ENCODE peak calls at places on chromosomes 5 and 9, in four cellular contexts. Y is tibial artery, T is lung, C is heart right ventricle. O is an unnamed sample.

GRCh38 chr5:115671939-115672338 is 46.1 kb upstream of the TMED7 start:
- DNase-seq in Y (no peak), T (no peak), C (no peak), O (no peak)

GRCh38 chr5:35026941-35027340 is 20.8 kb downstream of the AGXT2 start:
- DNase-seq in Y (no peak), T (no peak), C (no peak), O (no peak)

GRCh38 chr5:83993803-83994202 is 273.1 kb upstream of the HAPLN1 start:
- DNase-seq in Y (no peak), T (no peak), C (no peak), O (no peak)

GRCh38 chr9:107223381-107223780 is 59.7 kb upstream of the RAD23B start:
- DNase-seq in Y (no peak), T (no peak), C (no peak), O (no peak)

GRCh38 chr5:59557572-59557971 is 336.0 kb downstream of the PDE4D start:
- DNase-seq in Y (no peak), T (no peak), C (no peak), O (peak; percentile 47)

GRCh38 chr9:98101868-98102273 is 17.2 kb downstream of the TRIM14 start:
- DNase-seq in Y (no peak), T (no peak), C (no peak), O (peak; percentile 72)

GRCh38 chr5:96823900-96824351 is 16.2 kb upstream of the ERAP1 start:
- DNase-seq in Y (no peak), T (no peak), C (no peak), O (peak; percentile 73)

GRCh38 chr5:1386274-1386717 is 41.4 kb upstream of the CLPTM1L start:
- DNase-seq in Y (no peak), T (peak; percentile 71), C (peak; percentile 43), O (peak; percentile 7)

GRCh38 chr9:133996531-133997520 is 4.7 kb upstream of the VAV2 start:
- DNase-seq in Y (no peak), T (no peak), C (no peak), O (no peak)

DNA sequence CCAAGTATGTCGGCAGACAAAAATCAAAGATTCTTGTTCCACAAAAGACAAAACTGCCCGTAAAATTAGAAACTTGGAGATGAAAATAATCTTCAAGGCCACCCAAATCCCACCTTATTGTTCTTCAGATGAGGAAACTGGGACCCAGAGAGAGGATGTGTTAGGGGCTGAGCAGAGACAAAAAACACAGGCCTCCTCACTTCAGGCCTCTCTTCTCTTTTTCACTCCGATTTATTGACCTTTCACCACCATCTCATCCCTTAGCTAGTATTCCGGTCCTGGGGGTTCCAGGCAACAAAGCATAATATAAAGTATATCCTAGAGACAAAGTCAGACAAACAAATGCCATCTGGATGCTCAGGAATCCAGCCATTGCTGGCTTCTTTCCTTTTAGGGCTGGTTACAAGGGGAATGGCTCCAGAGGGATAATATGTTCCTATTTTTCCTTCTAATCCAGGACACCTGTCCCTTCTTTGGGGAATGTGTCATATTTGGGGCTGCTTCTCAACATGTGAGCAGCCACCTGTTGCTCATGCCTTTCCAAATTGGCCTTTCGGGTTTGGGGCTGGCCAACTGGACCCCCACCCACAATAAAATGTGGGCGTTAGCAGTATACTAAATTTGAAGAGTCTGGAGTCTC is 42.2 kb upstream of the AFAP1L1 start:
- DNase-seq in Y (no peak), T (no peak), C (no peak), O (no peak)
- TF ChIP-seq CTCF in Y (no peak), T (no peak), C (peak; percentile 11), O (no peak)

GRCh38 chr5:158682631-158683030 is 417.1 kb downstream of the EBF1 start:
- DNase-seq in Y (no peak), T (no peak), C (no peak), O (no peak)

GRCh38 chr5:158679221-158679641 is 420.5 kb downstream of the EBF1 start:
- DNase-seq in Y (no peak), T (no peak), C (no peak), O (no peak)

GRCh38 chr5:158677490-158677838 is 422.3 kb downstream of the EBF1 start:
- DNase-seq in Y (no peak), T (no peak), C (no peak), O (no peak)

DNA sequence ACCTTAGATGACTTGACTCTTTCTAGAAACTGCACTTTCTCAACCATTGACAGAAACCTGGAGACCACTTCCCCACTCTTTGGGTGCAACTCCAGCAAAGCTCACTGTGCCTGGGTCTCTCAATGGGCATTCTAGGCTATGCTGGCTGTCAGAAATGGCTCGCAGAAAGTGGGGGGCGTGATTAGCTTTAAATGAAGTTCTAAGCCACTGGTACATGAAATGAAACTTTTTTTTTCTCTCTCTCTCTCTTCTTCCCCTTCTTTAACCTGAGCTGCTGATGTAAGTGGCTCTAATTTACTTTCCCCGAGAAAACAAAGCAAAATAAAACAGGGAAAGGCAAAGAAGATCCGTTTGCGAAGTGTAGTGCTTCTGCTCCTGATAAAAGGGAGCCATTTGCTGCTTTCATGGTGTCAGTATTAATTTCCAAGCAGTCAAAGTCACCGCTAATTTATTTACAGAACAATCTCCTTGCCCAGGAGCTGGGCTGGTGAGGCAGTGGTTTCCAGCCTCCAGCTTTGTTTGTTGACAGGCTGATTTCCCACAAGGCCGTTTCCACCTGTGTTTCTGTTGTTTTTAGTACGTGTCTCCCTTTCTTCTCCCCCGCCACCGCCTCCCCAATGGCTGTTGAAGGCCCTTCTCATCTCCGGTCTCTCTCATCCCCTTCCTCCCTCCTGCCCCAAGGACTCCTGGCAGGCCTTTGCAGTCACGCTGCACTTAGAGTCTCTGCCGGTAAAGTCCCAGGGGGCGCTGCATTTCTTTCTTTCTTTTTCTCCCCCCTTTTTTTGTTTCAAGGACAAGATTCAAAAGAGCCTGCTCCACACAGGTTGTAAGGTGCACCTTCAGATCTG is 422.9 kb downstream of the EBF1 start:
- DNase-seq in Y (no peak), T (no peak), C (no peak), O (no peak)
- TF ChIP-seq CTCF in Y (no peak), T (no peak), C (no peak), O (peak; percentile 34)

GRCh38 chr5:74017786-74018211 is 391.8 kb downstream of the ARHGEF28 start:
- DNase-seq in Y (no peak), T (no peak), C (no peak), O (peak; percentile 32)

GRCh38 chr5:74015716-74016115 is 389.7 kb downstream of the ARHGEF28 start:
- DNase-seq in Y (no peak), T (no peak), C (no peak), O (no peak)

GRCh38 chr5:74017112-74017511 is 391.1 kb downstream of the ARHGEF28 start:
- DNase-seq in Y (no peak), T (no peak), C (no peak), O (no peak)

GRCh38 chr5:74013222-74013621 is 387.2 kb downstream of the ARHGEF28 start:
- DNase-seq in Y (no peak), T (no peak), C (no peak), O (no peak)

DNA sequence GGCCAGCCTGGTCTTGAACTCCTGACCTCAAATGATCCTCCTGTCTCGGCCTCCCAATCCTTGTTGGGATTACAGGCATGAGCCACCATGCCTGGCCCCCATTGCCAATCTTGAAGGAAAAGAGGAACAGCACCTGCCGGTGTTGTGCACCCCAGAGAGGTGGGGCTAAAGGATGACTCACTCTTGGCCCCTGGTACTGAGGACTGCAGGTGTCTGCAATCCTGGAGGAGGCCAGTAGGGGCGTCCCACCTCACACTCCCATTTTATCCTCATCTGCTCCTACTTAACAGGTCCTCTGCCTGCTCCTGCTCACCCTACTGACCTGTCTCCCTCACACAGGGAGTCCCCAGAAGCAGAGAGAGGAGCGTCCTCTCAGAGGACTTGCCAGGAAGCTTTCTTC is 390.4 kb downstream of the ARHGEF28 start:
- DNase-seq in Y (no peak), T (no peak), C (no peak), O (no peak)
- TF ChIP-seq CTCF in Y (no peak), T (no peak), C (no peak), O (peak; percentile 15)

DNA sequence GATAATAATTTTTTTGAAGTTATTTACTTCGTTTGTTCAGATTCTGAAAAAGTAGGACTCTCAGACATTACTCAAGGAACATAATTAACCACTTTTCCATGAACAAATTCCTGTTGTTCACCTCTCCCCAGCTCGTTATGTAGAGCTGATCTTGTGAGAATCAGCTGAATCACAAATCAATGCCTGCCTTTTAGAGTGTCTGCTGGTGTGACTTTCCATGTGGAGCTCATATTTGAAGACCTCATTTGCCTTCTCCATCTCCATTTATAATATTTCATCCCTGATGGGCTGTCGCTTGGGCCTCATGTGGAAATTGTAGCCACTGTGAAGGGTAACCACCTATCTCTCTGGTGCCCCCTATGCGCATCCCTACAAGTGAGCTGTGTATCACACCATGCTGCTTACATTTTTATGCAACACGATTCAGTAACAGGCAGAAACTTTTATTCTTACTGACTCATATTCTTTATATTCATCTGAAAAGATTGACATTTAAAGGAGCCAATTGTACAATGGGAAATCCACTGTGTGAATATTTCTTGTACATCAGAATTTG is 111.3 kb downstream of the STK32A start:
- DNase-seq in Y (no peak), T (no peak), C (no peak), O (no peak)
- TF ChIP-seq CTCF in Y (no peak), T (no peak), C (no peak), O (peak; percentile 18)

GRCh38 chr5:40486437-40487270 is 193.1 kb upstream of the PTGER4 start:
- DNase-seq in Y (peak; percentile 20), T (no peak), C (no peak), O (peak; percentile 55)

GRCh38 chr5:40481226-40481625 is 198.5 kb upstream of the PTGER4 start:
- DNase-seq in Y (no peak), T (no peak), C (no peak), O (no peak)

GRCh38 chr5:40483316-40483715 is 196.4 kb upstream of the PTGER4 start:
- DNase-seq in Y (no peak), T (no peak), C (no peak), O (peak; percentile 39)

GRCh38 chr5:40484495-40484894 is 195.2 kb upstream of the PTGER4 start:
- DNase-seq in Y (no peak), T (no peak), C (no peak), O (no peak)

GRCh38 chr5:40485021-40485998 is 194.4 kb upstream of the PTGER4 start:
- DNase-seq in Y (no peak), T (no peak), C (no peak), O (no peak)
- TF ChIP-seq CTCF in Y (no peak), T (no peak), C (no peak), O (no peak)

GRCh38 chr9:75552941-75553340 is 337.5 kb upstream of the PCSK5 start:
- DNase-seq in Y (no peak), T (no peak), C (no peak), O (peak; percentile 4)
- TF ChIP-seq CTCF in Y (no peak), T (no peak), C (no peak), O (no peak)

GRCh38 chr9:121023064-121023463 is 27.0 kb downstream of the C5 start:
- DNase-seq in Y (no peak), T (no peak), C (no peak), O (peak; percentile 41)
- TF ChIP-seq CTCF in Y (no peak), T (no peak), C (peak; percentile 9), O (peak; percentile 56)

O was measured in choroid plexus epithelial cell.